ENCODE peak calls at places on chromosomes 16 and 17, in five cellular contexts. U is GM23248, N is GM23338, X is H1, F is K562. M is an unnamed sample. For H3K36me3, the result is how much of the 10 kb centered on the place peaks cover.

GRCh38 chr16:89828870-89829629 is 775 bp downstream of the SPIRE2 start:
- DNase-seq in U (no peak), X (no peak), N (peak), F (no peak), M (no peak)

GRCh38 chr16:57260294-57260929 is 15.4 kb downstream of the ARL2BP start:
- DNase-seq in F (peak), N (peak), X (peak), U (peak), M (peak)

GRCh38 chr17:72614871-72615626 is 477.4 kb downstream of the SLC39A11 start:
- DNase-seq in U (no peak), N (peak), X (no peak), F (no peak), M (peak)

GRCh38 chr16:31453255-31454204 is 5.8 kb upstream of the ARMC5 start:
- DNase-seq in F (peak), U (peak), N (peak), X (no peak), M (no peak)

GRCh38 chr16:72961115-72961832 is 86.7 kb downstream of the ZFHX3 start:
- DNase-seq in U (peak), N (no peak), X (no peak), F (peak), M (no peak)

GRCh38 chr16:1492082-1492922 is 858 bp upstream of the TELO2 start:
- DNase-seq in U (no peak), F (no peak), X (no peak), N (no peak), M (no peak)

GRCh38 chr17:48445248-48445620 is 15.2 kb upstream of the SKAP1 start:
- DNase-seq in N (no peak), X (no peak), F (no peak), U (no peak), M (no peak)

GRCh38 chr17:3795758-3796102 is 5.3 kb downstream of the ITGAE start:
- DNase-seq in F (no peak), N (no peak), U (no peak), X (no peak), M (no peak)

GRCh38 chr16:48539485-48540221 is 70.3 kb downstream of the N4BP1 start:
- DNase-seq in X (peak), U (no peak), N (no peak), F (no peak), M (no peak)

GRCh38 chr17:6940186-6940649 is 55.6 kb upstream of the ALOX12 start:
- DNase-seq in F (peak), U (no peak), N (no peak), X (no peak), M (no peak)

GRCh38 chr16:67028167-67028554 is 788 bp upstream of the CBFB start:
- DNase-seq in X (no peak), F (no peak), U (peak), N (no peak), M (no peak)

GRCh38 chr16:89152831-89153700 is 18.5 kb upstream of the CDH15 start:
- DNase-seq in F (no peak), U (no peak), X (no peak), N (no peak), M (no peak)

GRCh38 chr17:59469786-59470485 is 95.5 kb upstream of the DHX40 start:
- DNase-seq in X (no peak), N (no peak), U (no peak), F (no peak), M (no peak)
- H3K4me2 ChIP-seq in X (no peak), N (no peak), U (no peak), F (no peak), M (no peak)

GRCh38 chr16:12000032-12000431 is 23.5 kb downstream of the SNX29 start:
- DNase-seq in N (no peak), F (no peak), U (no peak), X (no peak), M (no peak)
- H3K36me3 ChIP-seq in N (under half), F (under half), U (under half), X (under half), M (under half)

DNA sequence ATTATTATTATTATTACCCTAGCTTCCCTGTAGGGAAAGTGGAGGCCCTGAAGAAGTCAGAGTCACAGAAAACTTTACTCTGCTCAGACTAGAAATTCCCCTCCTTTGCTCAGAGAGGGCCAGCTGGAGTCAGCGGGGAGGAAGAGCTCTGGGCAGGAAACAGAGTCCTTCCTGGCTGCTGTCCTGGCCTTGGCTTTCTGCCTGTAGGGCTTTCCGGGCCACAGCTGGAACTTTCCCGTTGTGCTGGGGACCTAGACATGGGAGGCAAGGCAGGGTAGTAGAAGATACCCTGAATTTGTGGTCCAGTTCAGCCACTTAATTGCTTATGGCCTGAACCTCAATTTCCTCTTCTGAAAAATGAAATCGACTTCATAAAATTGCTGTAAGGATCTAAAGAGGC is 14.0 kb upstream of the CCL2 start:
- DNase-seq in U (no peak), F (no peak), X (no peak), N (no peak), M (no peak)
- H3K4me2 ChIP-seq in U (no peak), F (no peak), X (no peak), N (no peak), M (no peak)

GRCh38 chr16:3727806-3728381 is 10.6 kb upstream of the TRAP1 start:
- DNase-seq in U (no peak), N (no peak), X (no peak), F (no peak), M (no peak)

GRCh38 chr16:3731126-3731935 is 14.0 kb upstream of the TRAP1 start:
- DNase-seq in X (no peak), F (no peak), N (no peak), U (no peak), M (no peak)

GRCh38 chr16:3730161-3731125 is 13.1 kb upstream of the TRAP1 start:
- DNase-seq in X (no peak), N (no peak), F (no peak), U (no peak), M (no peak)

GRCh38 chr16:3728424-3729160 is 11.3 kb upstream of the TRAP1 start:
- DNase-seq in F (no peak), X (no peak), N (no peak), U (no peak), M (no peak)

GRCh38 chr16:3729161-3730112 is 12.1 kb upstream of the TRAP1 start:
- DNase-seq in U (no peak), X (no peak), F (no peak), N (no peak), M (no peak)
- H3K36me3 ChIP-seq in U (under half), X (under half), F (half or more), N (under half), M (half or more)

M was measured in neuronal stem cell.